ENCODE peak calls at places on chromosomes 13 and 19, in six cellular contexts. O, G, R, K, F and U are unnamed samples.

GRCh38 chr19:8569066-8569761 is 8.0 kb downstream of the MYO1F start:
- DNase-seq in F (peak), G (peak), K (no peak), O (peak), R (peak), U (no peak)

GRCh38 chr19:35704218-35704617 is at the start of gene ZBTB32:
- DNase-seq in R (no peak), K (no peak), O (no peak), G (no peak), F (peak), U (no peak)

GRCh38 chr13:64529874-64530485 is 2700.2 kb downstream of the PCDH9 start:
- DNase-seq in K (no peak), F (peak), G (peak), R (no peak), O (no peak), U (peak)

GRCh38 chr13:23087884-23088283 is 92.9 kb upstream of the SGCG start:
- DNase-seq in F (peak), K (no peak), G (peak), R (no peak), O (no peak), U (peak)

GRCh38 chr13:93740334-93740733 is 513.7 kb downstream of the GPC6 start:
- DNase-seq in O (no peak), F (no peak), K (no peak), R (no peak), G (no peak), U (no peak)

GRCh38 chr13:19634129-19634740 is 776 bp downstream of the MPHOSPH8 start:
- DNase-seq in G (no peak), K (no peak), F (peak), R (peak), O (no peak), U (peak)

GRCh38 chr13:91369432-91369831 is 21.9 kb downstream of the MIR17HG start:
- DNase-seq in F (peak), K (no peak), G (no peak), R (no peak), O (no peak), U (no peak)

GRCh38 chr13:102770435-102770834 is 3.2 kb downstream of the TEX30 start:
- DNase-seq in K (no peak), O (no peak), F (peak), R (no peak), G (no peak), U (peak)

GRCh38 chr13:44425041-44425814 is 51.6 kb downstream of the SERP2 start:
- DNase-seq in R (no peak), K (no peak), F (no peak), G (no peak), O (no peak), U (no peak)

GRCh38 chr13:112670118-112670517 is 19.7 kb upstream of the ATP11A start:
- DNase-seq in G (no peak), F (no peak), O (peak), K (no peak), R (no peak), U (peak)